ENCODE peak calls at places on chromosome 9, in seven cellular contexts. F, P, T, R, C, X and O are unnamed samples.

GRCh38 chr9:129059796-129060785 is 20.8 kb upstream of the DOLPP1 start:
- DNase-seq in F (no peak), P (no peak), T (no peak), R (no peak), C (no peak), X (no peak), O (no peak)

GRCh38 chr9:131107760-131108159 is 11.4 kb downstream of the AIF1L start:
- DNase-seq in F (no peak), P (no peak), T (no peak), R (no peak), C (no peak), X (no peak), O (no peak)

GRCh38 chr9:91825422-91825821 is 124.6 kb downstream of the ROR2 start:
- DNase-seq in F (no peak), P (peak), T (no peak), R (no peak), C (no peak), X (peak), O (no peak)

GRCh38 chr9:76562511-76562911 is 103.5 kb downstream of the GCNT1 start:
- DNase-seq in F (no peak), P (no peak), T (no peak), R (peak), C (no peak), X (peak), O (no peak)

GRCh38 chr9:137749511-137749910 is 128.1 kb upstream of the CACNA1B start:
- DNase-seq in F (no peak), P (no peak), T (no peak), R (no peak), C (no peak), X (no peak), O (no peak)

GRCh38 chr9:30058463-30058862 is 2326.0 kb upstream of the ACO1 start:
- DNase-seq in F (no peak), P (no peak), T (no peak), R (no peak), C (no peak), X (no peak), O (no peak)

GRCh38 chr9:126692041-126692758 is 78.5 kb downstream of the LMX1B start:
- DNase-seq in F (no peak), P (no peak), T (no peak), R (no peak), C (no peak), X (no peak), O (no peak)

GRCh38 chr9:126235350-126235740 is 91.3 kb upstream of the MVB12B start:
- DNase-seq in F (no peak), P (no peak), T (no peak), R (no peak), C (no peak), X (no peak), O (no peak)

GRCh38 chr9:95171001-95171400 is 146.5 kb downstream of the FANCC start:
- DNase-seq in F (no peak), P (no peak), T (no peak), R (no peak), C (no peak), X (peak), O (no peak)

GRCh38 chr9:128102861-128103588 is 24.5 kb downstream of the PTGES2 start:
- DNase-seq in F (no peak), P (no peak), T (no peak), R (no peak), C (no peak), X (no peak), O (no peak)

GRCh38 chr9:23005061-23005690 is 558.6 kb downstream of the DMRTA1 start:
- DNase-seq in F (no peak), P (no peak), T (no peak), R (no peak), C (no peak), X (no peak), O (no peak)

GRCh38 chr9:85041737-85042136 is 372.2 kb downstream of the NTRK2 start:
- DNase-seq in F (no peak), P (no peak), T (no peak), R (no peak), C (no peak), X (no peak), O (no peak)

GRCh38 chr9:122827759-122828090 is 663 bp downstream of the PDCL start:
- DNase-seq in F (no peak), P (no peak), T (no peak), R (no peak), C (no peak), X (peak), O (no peak)

GRCh38 chr9:81116340-81117207 is 572.8 kb downstream of the TLE1 start:
- DNase-seq in F (no peak), P (no peak), T (no peak), R (no peak), C (no peak), X (peak), O (no peak)

GRCh38 chr9:34125681-34126206 is 754 bp downstream of the DCAF12 start:
- DNase-seq in F (no peak), P (no peak), T (no peak), R (no peak), C (no peak), X (peak), O (peak)

GRCh38 chr9:82127993-82128710 is 139.6 kb downstream of the SPATA31D1 start:
- DNase-seq in F (no peak), P (no peak), T (no peak), R (no peak), C (no peak), X (no peak), O (no peak)

GRCh38 chr9:14313951-14314423 is at the start of gene NFIB:
- DNase-seq in F (no peak), P (no peak), T (peak), R (no peak), C (no peak), X (peak), O (no peak)

GRCh38 chr9:116447914-116448313 is 239.2 kb upstream of the TRIM32 start:
- DNase-seq in F (no peak), P (no peak), T (no peak), R (no peak), C (no peak), X (no peak), O (no peak)

GRCh38 chr9:113580041-113580953 is 116.8 kb downstream of the RGS3 start:
- DNase-seq in F (peak), P (no peak), T (peak), R (no peak), C (no peak), X (peak), O (no peak)

GRCh38 chr9:93126825-93127368 is 7.2 kb downstream of the NINJ1 start:
- DNase-seq in F (no peak), P (no peak), T (no peak), R (no peak), C (no peak), X (no peak), O (no peak)

GRCh38 chr9:138010274-138010800 is 132.8 kb downstream of the CACNA1B start:
- DNase-seq in F (no peak), P (no peak), T (no peak), R (no peak), C (no peak), X (no peak), O (no peak)